ENCODE peak calls at places on chromosomes 2 and 18, in seven cellular contexts. H is WERI-Rb-1; A is tibial artery; M is tibial nerve; C is stomach; W is effector memory CD4-positive, alpha-beta T cell; Y is DND-41. I is an unnamed sample.

GRCh38 chr2:239369631-239370161 is 31.1 kb downstream of the HDAC4 start:
- DNase-seq in H (no peak), A (peak; percentile 53), M (peak; percentile 13), C (no peak), W (peak; percentile 56), Y (peak; percentile 87), I (peak; percentile 65)

GRCh38 chr18:33579868-33580205 is 1.8 kb downstream of the ASXL3 start:
- DNase-seq in H (no peak), A (no peak), M (no peak), C (no peak), W (no peak), Y (no peak), I (no peak)

GRCh38 chr2:132404056-132404455 is 12.5 kb upstream of the GPR39 start:
- DNase-seq in H (peak; percentile 74), A (no peak), M (no peak), C (no peak), W (no peak), Y (no peak), I (no peak)

GRCh38 chr2:55916473-55917049 is 7.0 kb downstream of the EFEMP1 start:
- DNase-seq in H (no peak), A (no peak), M (no peak), C (no peak), W (no peak), Y (no peak), I (no peak)

GRCh38 chr18:7658701-7659100 is 91.6 kb downstream of the PTPRM start:
- DNase-seq in H (no peak), A (no peak), M (no peak), C (no peak), W (no peak), Y (no peak), I (no peak)

GRCh38 chr2:238793351-238793750 is 54.5 kb upstream of the TWIST2 start:
- DNase-seq in H (no peak), A (no peak), M (no peak), C (no peak), W (no peak), Y (no peak), I (no peak)

GRCh38 chr2:84844141-84844540 is 36.7 kb downstream of the TRABD2A start:
- DNase-seq in H (no peak), A (no peak), M (no peak), C (no peak), W (no peak), Y (no peak), I (no peak)

GRCh38 chr2:228592925-228593324 is 411.4 kb upstream of the SPHKAP start:
- DNase-seq in H (no peak), A (no peak), M (no peak), C (no peak), W (no peak), Y (no peak), I (no peak)

GRCh38 chr18:11005528-11005927 is 143.8 kb downstream of the PIEZO2 start:
- DNase-seq in H (no peak), A (no peak), M (no peak), C (peak; percentile 65), W (no peak), Y (no peak), I (no peak)

GRCh38 chr18:69757733-69758132 is 189.9 kb downstream of the CD226 start:
- DNase-seq in H (no peak), A (no peak), M (no peak), C (no peak), W (no peak), Y (no peak), I (no peak)

GRCh38 chr2:11875481-11875880 is 129.0 kb downstream of the LPIN1 start:
- DNase-seq in H (no peak), A (no peak), M (no peak), C (no peak), W (no peak), Y (no peak), I (no peak)

GRCh38 chr2:120237491-120237902 is 14.3 kb upstream of the TMEM185B start:
- DNase-seq in H (no peak), A (no peak), M (no peak), C (peak; percentile 42), W (no peak), Y (no peak), I (no peak)

DNA sequence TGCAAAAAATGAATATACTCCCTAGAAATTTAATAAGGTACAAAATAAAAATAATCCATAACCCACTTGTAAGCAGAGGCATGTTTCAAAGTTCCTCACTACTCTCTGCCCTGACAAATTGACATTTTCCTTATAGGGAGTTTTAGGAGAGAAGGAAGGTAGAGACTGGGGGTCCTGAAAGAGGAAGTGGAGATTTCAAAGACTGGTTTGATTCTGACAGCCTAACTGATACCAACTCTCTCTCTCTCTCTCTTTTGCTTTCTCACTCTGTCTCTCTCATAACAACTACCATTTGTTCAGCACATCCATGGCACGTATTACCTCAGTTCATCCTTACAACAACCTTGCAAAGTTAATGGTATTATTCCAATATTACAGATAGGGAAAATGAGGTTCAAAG is 18.6 kb downstream of the FZD7 start:
- DNase-seq in H (no peak), A (no peak), M (no peak), C (no peak), W (no peak), Y (no peak), I (no peak)
- H3K4me3 ChIP-seq in H (no peak overlapping the region), A (no peak overlapping the region), M (no peak overlapping the region), C (no peak overlapping the region), W (no peak overlapping the region), Y (no peak overlapping the region), I (no peak overlapping the region)

DNA sequence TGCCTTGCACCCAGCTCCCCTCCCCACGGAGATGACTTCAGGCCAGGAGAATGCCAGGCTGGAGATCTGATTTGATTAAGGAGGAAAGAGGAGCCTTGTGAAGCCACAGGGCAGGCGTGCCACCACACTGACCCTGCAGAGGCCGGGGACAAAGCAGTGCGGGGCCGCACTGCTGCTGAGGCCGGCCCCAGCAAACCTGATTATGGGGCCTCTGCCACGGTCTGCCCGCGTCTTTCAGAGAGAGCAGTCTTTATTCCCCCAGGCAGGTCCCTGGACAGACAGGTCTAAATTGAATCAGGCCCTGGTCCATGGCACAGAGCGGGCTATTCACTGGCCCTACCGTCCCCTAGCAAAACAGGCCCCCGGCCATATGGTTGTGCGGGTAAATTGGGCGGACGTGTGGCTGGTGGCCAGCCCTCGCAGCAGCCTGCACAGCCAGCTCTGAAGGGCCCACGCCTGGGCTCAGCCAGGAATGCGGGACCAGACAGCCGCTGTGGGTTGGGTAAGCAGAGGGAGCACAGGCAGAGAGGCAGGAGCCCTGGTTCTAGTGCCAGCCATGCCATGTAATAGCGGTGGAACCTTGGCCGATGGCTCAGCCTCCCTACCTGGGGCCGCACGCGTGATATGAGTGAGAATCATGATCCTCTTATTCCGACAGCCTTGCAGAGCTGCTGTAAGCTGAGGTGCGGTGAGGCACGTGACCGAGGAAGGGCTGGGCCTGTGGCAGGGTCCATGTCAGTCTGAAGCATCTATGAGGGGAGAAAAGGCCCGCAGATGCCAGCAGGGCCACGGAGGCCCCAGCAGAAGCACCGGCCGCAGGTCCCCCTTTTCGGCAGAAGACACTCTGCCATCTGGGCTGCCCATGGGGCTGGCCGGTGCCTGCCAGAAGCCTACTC is 97.3 kb upstream of the MYCN start:
- DNase-seq in H (peak; percentile 40), A (no peak), M (no peak), C (no peak), W (no peak), Y (no peak), I (no peak)
- H3K9me3 ChIP-seq in H (no peaks in the 10 kb centered on the region), A (no peaks in the 10 kb centered on the region), M (no peaks in the 10 kb centered on the region), C (no peaks in the 10 kb centered on the region), W (no peaks in the 10 kb centered on the region), Y (peaks cover 8% of the 10 kb centered on the region), I (no peaks in the 10 kb centered on the region)

GRCh38 chr2:209307161-209308001 is 116.5 kb upstream of the MAP2 start:
- DNase-seq in H (no peak), A (no peak), M (no peak), C (no peak), W (no peak), Y (no peak), I (no peak)

GRCh38 chr2:209305746-209306196 is 118.1 kb upstream of the MAP2 start:
- DNase-seq in H (no peak), A (no peak), M (no peak), C (no peak), W (no peak), Y (no peak), I (no peak)

GRCh38 chr2:209308415-209308814 is 115.4 kb upstream of the MAP2 start:
- DNase-seq in H (no peak), A (no peak), M (no peak), C (no peak), W (no peak), Y (no peak), I (no peak)

DNA sequence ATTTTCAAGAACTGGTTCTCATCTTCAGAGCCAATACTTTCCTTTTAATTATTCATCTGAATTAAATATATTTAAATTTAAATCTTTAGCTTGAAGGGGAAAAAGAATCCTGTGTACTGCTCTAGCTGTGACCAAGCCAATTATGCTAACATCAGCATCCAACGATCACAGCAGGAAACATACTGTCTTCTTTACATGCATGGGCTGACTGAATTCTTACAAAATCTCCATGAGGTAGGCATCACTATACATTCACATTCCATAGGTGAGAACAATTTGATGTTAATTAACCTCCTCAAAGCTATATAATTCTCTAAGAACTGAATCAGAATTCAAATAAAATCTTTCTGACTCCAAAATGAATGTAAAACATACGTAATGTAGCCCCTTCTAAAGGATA is 118.8 kb upstream of the MAP2 start:
- DNase-seq in H (no peak), A (no peak), M (no peak), C (no peak), W (no peak), Y (no peak), I (no peak)
- H3K4me3 ChIP-seq in H (no peak overlapping the region), A (no peak overlapping the region), M (no peak overlapping the region), C (no peak overlapping the region), W (no peak overlapping the region), Y (no peak overlapping the region), I (no peak overlapping the region)

GRCh38 chr2:196125596-196125995 is 45.8 kb downstream of the STK17B start:
- DNase-seq in H (no peak), A (no peak), M (no peak), C (no peak), W (no peak), Y (no peak), I (no peak)

GRCh38 chr2:196131384-196131861 is 40.0 kb downstream of the STK17B start:
- DNase-seq in H (peak; percentile 65), A (no peak), M (no peak), C (peak; percentile 48), W (peak; percentile 45), Y (peak; percentile 72), I (peak; percentile 46)

GRCh38 chr2:196131949-196132925 is 39.1 kb downstream of the STK17B start:
- DNase-seq in H (no peak), A (no peak), M (no peak), C (no peak), W (peak; percentile 25), Y (peak; percentile 82), I (peak; percentile 68)

GRCh38 chr2:196128749-196129148 is 42.6 kb downstream of the STK17B start:
- DNase-seq in H (no peak), A (no peak), M (no peak), C (no peak), W (no peak), Y (no peak), I (no peak)

DNA sequence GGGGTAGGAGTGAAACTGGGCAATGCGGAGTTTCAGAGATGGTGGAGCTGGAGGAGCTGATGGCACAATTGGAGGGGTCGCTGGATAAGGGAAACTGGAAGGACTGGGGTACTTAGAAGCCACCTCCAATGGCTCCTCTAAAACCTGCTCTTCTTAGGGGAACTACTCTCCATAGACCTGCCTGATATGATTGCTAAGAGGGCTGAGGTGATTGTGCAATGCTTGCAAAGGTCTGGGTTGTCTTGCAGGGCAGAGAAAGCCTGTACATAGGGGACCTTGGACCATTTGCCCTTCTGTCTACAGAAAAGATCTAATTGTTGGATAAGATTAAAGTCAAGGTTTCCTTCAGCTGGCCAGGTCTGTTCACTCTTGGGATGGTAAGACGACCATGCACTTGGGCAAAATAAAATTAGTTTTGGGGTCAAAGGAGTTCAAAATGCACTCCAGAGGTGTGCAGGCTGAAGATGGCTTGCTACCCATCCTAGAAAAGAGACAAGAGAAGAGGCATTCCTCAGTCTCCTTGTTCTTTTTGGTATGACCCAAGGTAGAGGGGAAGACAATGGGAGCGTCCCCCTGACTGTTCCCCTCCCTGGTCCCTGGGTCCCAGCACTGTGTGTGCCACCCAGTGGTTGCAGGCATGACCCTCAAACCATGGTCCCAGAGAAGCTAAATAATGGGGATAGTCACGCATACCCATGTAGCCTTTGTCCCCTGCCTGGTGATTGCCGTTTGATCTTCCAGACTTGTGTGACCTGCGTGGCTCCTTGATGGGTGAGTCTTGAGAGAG is 41.1 kb downstream of the STK17B start:
- DNase-seq in H (peak; percentile 12), A (no peak), M (no peak), C (no peak), W (no peak), Y (peak; percentile 60), I (no peak)
- H3K9me3 ChIP-seq in H (peaks cover 22% of the 10 kb centered on the region), A (peaks cover 30% of the 10 kb centered on the region), M (no peaks in the 10 kb centered on the region), C (peaks cover 60% of the 10 kb centered on the region), W (peaks cover 36% of the 10 kb centered on the region), Y (peaks cover 65% of the 10 kb centered on the region), I (peaks cover 31% of the 10 kb centered on the region)

I was measured in CD8-positive, alpha-beta memory T cell.